ENCODE peak calls at places on chromosomes 13 and 19, in five cellular contexts. R is left lung; K is HuH-7; V is sciatic nerve; I is stimulated activated CD8-positive, alpha-beta memory T cell treated with anti-CD3 and anti-CD28 coated beads, Interleukin-2, amount 100 ng/mL, for 1 hour. W is an unnamed sample.

GRCh38 chr13:98260357-98261164 is 83.5 kb upstream of the RNF113B start:
- DNase-seq in V (no peak), K (no peak), I (no peak), R (no peak), W (no peak)

GRCh38 chr13:50080158-50080855 is 65.1 kb downstream of the KCNRG start:
- DNase-seq in R (no peak), V (peak; percentile 60), I (no peak), K (no peak), W (no peak)

GRCh38 chr13:49853535-49853934 is 61.1 kb upstream of the KPNA3 start:
- DNase-seq in V (no peak), K (no peak), I (no peak), R (no peak), W (no peak)

GRCh38 chr13:76600086-76600485 is 286.1 kb downstream of the KCTD12 start:
- DNase-seq in I (no peak), V (no peak), K (no peak), R (no peak), W (no peak)

GRCh38 chr13:99655351-99656091 is 154.2 kb downstream of the TM9SF2 start:
- DNase-seq in I (no peak), K (no peak), R (no peak), V (no peak), W (peak; percentile 93)

GRCh38 chr13:27964741-27965323 is 4.3 kb downstream of the CDX2 start:
- DNase-seq in I (no peak), V (no peak), R (no peak), K (no peak), W (no peak)

GRCh38 chr13:85806553-85807175 is 7.4 kb upstream of the SLITRK6 start:
- DNase-seq in V (no peak), K (no peak), R (no peak), I (no peak), W (no peak)

GRCh38 chr19:2771786-2772674 is 11.0 kb downstream of the SGTA start:
- DNase-seq in K (no peak), V (no peak), I (no peak), R (no peak), W (no peak)

GRCh38 chr19:38657633-38658222 is 10.3 kb downstream of the ACTN4 start:
- DNase-seq in I (no peak), K (no peak), V (no peak), R (no peak), W (no peak)

GRCh38 chr13:57682128-57682716 is 50.7 kb downstream of the PCDH17 start:
- DNase-seq in R (no peak), K (no peak), I (no peak), V (no peak), W (no peak)

GRCh38 chr13:112968380-112968909 is 569 bp upstream of the MCF2L start:
- DNase-seq in R (peak; percentile 84), I (no peak), K (no peak), V (peak; percentile 60), W (peak; percentile 75)

GRCh38 chr13:74927823-74928222 is 554.1 kb downstream of the TBC1D4 start:
- DNase-seq in K (no peak), V (no peak), R (no peak), I (no peak), W (no peak)

GRCh38 chr19:24029941-24030636 is 56.9 kb upstream of the ZNF254 start:
- DNase-seq in I (no peak), V (no peak), K (no peak), R (no peak), W (no peak)